ENCODE peak calls at places on chromosomes 6 and 20, in five cellular contexts. J, T, O, U and A are unnamed samples.

GRCh38 chr20:11881453-11881852 is 36.2 kb upstream of the BTBD3 start:
- DNase-seq in O (no peak), J (no peak), T (no peak), U (no peak), A (no peak)

GRCh38 chr20:58011106-58011946 is 217.1 kb downstream of the ANKRD60 start:
- DNase-seq in O (no peak), J (no peak), U (no peak), T (no peak), A (peak; percentile 21)

GRCh38 chr20:20439602-20440001 is 71.7 kb downstream of the INSM1 start:
- DNase-seq in U (no peak), T (peak; percentile 41), J (no peak), O (no peak), A (no peak)

GRCh38 chr6:160028487-160029275 is 59.8 kb downstream of the IGF2R start:
- DNase-seq in J (no peak), O (no peak), U (no peak), T (no peak), A (peak; percentile 12)

GRCh38 chr6:132527791-132528190 is 10.3 kb upstream of the TAAR9 start:
- DNase-seq in U (no peak), T (no peak), O (no peak), J (peak; percentile 4), A (no peak)

GRCh38 chr6:56933650-56934049 is 21.3 kb upstream of the BEND6 start:
- DNase-seq in J (no peak), U (no peak), T (no peak), O (no peak), A (no peak)

GRCh38 chr6:167469655-167470054 is 144.8 kb downstream of the TTLL2 start:
- DNase-seq in U (no peak), T (no peak), J (no peak), O (no peak), A (no peak)

GRCh38 chr6:94071835-94072234 is 652.5 kb upstream of the EPHA7 start:
- DNase-seq in O (no peak), T (no peak), J (no peak), U (no peak), A (no peak)

GRCh38 chr6:162478191-162478642 is 249.3 kb downstream of the PRKN start:
- DNase-seq in U (no peak), J (no peak), T (no peak), O (no peak), A (no peak)

GRCh38 chr6:10276106-10276505 is 138.8 kb downstream of the TFAP2A start:
- DNase-seq in J (no peak), T (no peak), U (no peak), O (no peak), A (no peak)

GRCh38 chr20:49245921-49246740 is 26.9 kb downstream of the DDX27 start:
- DNase-seq in T (peak; percentile 52), O (peak; percentile 67), U (no peak), J (peak; percentile 31), A (no peak)

GRCh38 chr20:19974621-19975435 is 42.3 kb upstream of the NAA20 start:
- DNase-seq in J (peak; percentile 50), T (peak; percentile 39), O (no peak), U (peak; percentile 78), A (no peak)

GRCh38 chr6:113540491-113540890 is 316.7 kb upstream of the MARCKS start:
- DNase-seq in J (no peak), T (no peak), O (no peak), U (no peak), A (no peak)

GRCh38 chr6:14763616-14764015 is 482.3 kb upstream of the JARID2 start:
- DNase-seq in T (no peak), U (no peak), J (no peak), O (no peak), A (no peak)

GRCh38 chr6:112502348-112503130 is 155.4 kb downstream of the RFPL4B start:
- DNase-seq in O (peak; percentile 11), T (no peak), J (no peak), U (no peak), A (no peak)

GRCh38 chr6:135449246-135449645 is 48.3 kb downstream of the AHI1 start:
- DNase-seq in J (no peak), T (no peak), O (no peak), U (no peak), A (no peak)

GRCh38 chr6:22149081-22149480 is 147.8 kb downstream of the PRL start:
- DNase-seq in U (no peak), J (peak; percentile 49), O (no peak), T (peak; percentile 34), A (no peak)

GRCh38 chr6:5058254-5058653 is 26.9 kb upstream of the PPP1R3G start:
- DNase-seq in T (no peak), J (no peak), O (no peak), U (no peak), A (no peak)

GRCh38 chr6:114101255-114101654 is 130.3 kb upstream of the HDAC2 start:
- DNase-seq in O (no peak), T (no peak), U (no peak), J (no peak), A (no peak)

GRCh38 chr20:20084296-20084752 is 32.0 kb downstream of the CFAP61 start:
- DNase-seq in U (peak; percentile 7), J (peak; percentile 54), O (no peak), T (no peak), A (no peak)

GRCh38 chr20:10115021-10115420 is 80.2 kb downstream of the ANKEF1 start:
- DNase-seq in U (no peak), J (no peak), O (no peak), T (no peak), A (no peak)

GRCh38 chr6:148959008-148959407 is 212.2 kb downstream of the UST start:
- DNase-seq in U (no peak), O (no peak), J (no peak), T (no peak), A (no peak)

GRCh38 chr6:148175511-148176188 is 167.0 kb upstream of the SASH1 start:
- DNase-seq in J (no peak), U (no peak), O (no peak), T (no peak), A (no peak)

GRCh38 chr6:35483490-35483889 is 13.4 kb downstream of the TEAD3 start:
- DNase-seq in U (no peak), T (no peak), J (no peak), O (no peak), A (no peak)

GRCh38 chr6:169070506-169071176 is 183.0 kb downstream of the THBS2 start:
- DNase-seq in T (no peak), O (peak; percentile 22), J (no peak), U (no peak), A (peak; percentile 93)

GRCh38 chr6:42555477-42556457 is 8.1 kb upstream of the UBR2 start:
- DNase-seq in T (no peak), U (no peak), J (no peak), O (peak; percentile 60), A (no peak)

GRCh38 chr6:163438940-163439335 is 24.4 kb downstream of the QKI start:
- DNase-seq in U (no peak), J (peak; percentile 51), T (peak; percentile 79), O (no peak), A (no peak)

GRCh38 chr6:35590622-35591066 is 77.9 kb upstream of the TULP1 start:
- DNase-seq in U (peak; percentile 25), J (no peak), O (no peak), T (no peak), A (no peak)

GRCh38 chr6:112018619-112019416 is 35.1 kb upstream of the CCN6 start:
- DNase-seq in O (no peak), T (no peak), U (no peak), J (no peak), A (no peak)

GRCh38 chr6:167146173-167146572 is 11.6 kb downstream of the GPR31 start:
- DNase-seq in J (no peak), U (no peak), T (no peak), O (no peak), A (no peak)

GRCh38 chr6:140669321-140669720 is 1294.9 kb upstream of the CITED2 start:
- DNase-seq in J (no peak), T (no peak), O (no peak), U (no peak), A (no peak)

GRCh38 chr6:14066782-14067406 is 50.7 kb upstream of the CD83 start:
- DNase-seq in O (peak; percentile 87), U (no peak), J (peak; percentile 44), T (peak; percentile 71), A (no peak)

GRCh38 chr20:14495066-14495465 is 157.7 kb upstream of the FLRT3 start:
- DNase-seq in T (no peak), U (no peak), O (no peak), J (no peak), A (no peak)

GRCh38 chr20:48880936-48881657 is 40.4 kb upstream of the ARFGEF2 start:
- DNase-seq in O (no peak), U (no peak), J (no peak), T (no peak), A (no peak)

GRCh38 chr6:147156799-147157382 is 47.3 kb upstream of the STXBP5 start:
- DNase-seq in U (no peak), J (no peak), T (no peak), O (no peak), A (no peak)

GRCh38 chr20:641516-641913 is 11.5 kb downstream of the SRXN1 start:
- DNase-seq in O (peak; percentile 55), J (no peak), U (no peak), T (no peak), A (peak; percentile 83)

GRCh38 chr6:90466191-90466940 is 120.5 kb downstream of the MAP3K7 start:
- DNase-seq in O (peak; percentile 50), J (no peak), U (no peak), T (no peak), A (peak; percentile 89)

GRCh38 chr6:151784441-151785214 is 22.9 kb upstream of the ESR1 start:
- DNase-seq in T (no peak), J (no peak), O (no peak), U (no peak), A (no peak)

GRCh38 chr6:136677822-136678221 is 114.5 kb downstream of the MAP3K5 start:
- DNase-seq in O (no peak), U (no peak), T (no peak), J (no peak), A (no peak)

GRCh38 chr6:40754481-40755045 is 167.4 kb upstream of the LRFN2 start:
- DNase-seq in J (no peak), O (no peak), U (no peak), T (no peak), A (no peak)